ENCODE peak calls at places on chromosomes 6 and 20, in ten cellular contexts. O is heart left ventricle, W is IMR-90, S is stomach, L is uterus, P is ovary, G is tibial nerve, X is HepG2, T is lower leg skin, B is A549. N is an unnamed sample.

GRCh38 chr6:135667694-135668455 is 170.3 kb upstream of the AHI1 start:
- DNase-seq in O (peak; percentile 31), W (peak; percentile 59), S (no peak), L (peak; percentile 48), P (peak; percentile 18), G (no peak), X (no peak), T (no peak), B (peak; percentile 1), N (no peak)

GRCh38 chr6:102204336-102204735 is 810.8 kb downstream of the GRIK2 start:
- DNase-seq in O (no peak), W (no peak), S (no peak), L (no peak), P (no peak), G (no peak), X (no peak), T (no peak), B (no peak), N (no peak)

GRCh38 chr6:156957931-156958547 is 180.9 kb downstream of the ARID1B start:
- DNase-seq in O (no peak), W (peak; percentile 35), S (no peak), L (no peak), P (no peak), G (no peak), X (no peak), T (no peak), B (no peak), N (no peak)

GRCh38 chr6:95587989-95588388 is 10.7 kb downstream of the MANEA start:
- DNase-seq in O (no peak), W (no peak), S (no peak), L (no peak), P (no peak), G (no peak), X (no peak), T (no peak), B (no peak), N (no peak)

GRCh38 chr6:106733386-106733785 is 104.0 kb downstream of the QRSL1 start:
- DNase-seq in O (no peak), W (no peak), S (no peak), L (no peak), P (no peak), G (no peak), X (no peak), T (no peak), B (no peak), N (no peak)

GRCh38 chr6:169752074-169752623 is 727 bp downstream of the ERMARD start:
- DNase-seq in O (no peak), W (no peak), S (no peak), L (no peak), P (no peak), G (no peak), X (peak; percentile 44), T (no peak), B (no peak), N (no peak)

GRCh38 chr6:139943391-139943790 is 568.9 kb upstream of the CITED2 start:
- DNase-seq in O (no peak), W (peak; percentile 89), S (no peak), L (no peak), P (no peak), G (no peak), X (peak; percentile 12), T (no peak), B (peak; percentile 7), N (no peak)

GRCh38 chr6:82178084-82178758 is 69.3 kb downstream of the IBTK start:
- DNase-seq in O (no peak), W (peak; percentile 55), S (no peak), L (no peak), P (no peak), G (no peak), X (peak; percentile 5), T (no peak), B (no peak), N (no peak)

DNA sequence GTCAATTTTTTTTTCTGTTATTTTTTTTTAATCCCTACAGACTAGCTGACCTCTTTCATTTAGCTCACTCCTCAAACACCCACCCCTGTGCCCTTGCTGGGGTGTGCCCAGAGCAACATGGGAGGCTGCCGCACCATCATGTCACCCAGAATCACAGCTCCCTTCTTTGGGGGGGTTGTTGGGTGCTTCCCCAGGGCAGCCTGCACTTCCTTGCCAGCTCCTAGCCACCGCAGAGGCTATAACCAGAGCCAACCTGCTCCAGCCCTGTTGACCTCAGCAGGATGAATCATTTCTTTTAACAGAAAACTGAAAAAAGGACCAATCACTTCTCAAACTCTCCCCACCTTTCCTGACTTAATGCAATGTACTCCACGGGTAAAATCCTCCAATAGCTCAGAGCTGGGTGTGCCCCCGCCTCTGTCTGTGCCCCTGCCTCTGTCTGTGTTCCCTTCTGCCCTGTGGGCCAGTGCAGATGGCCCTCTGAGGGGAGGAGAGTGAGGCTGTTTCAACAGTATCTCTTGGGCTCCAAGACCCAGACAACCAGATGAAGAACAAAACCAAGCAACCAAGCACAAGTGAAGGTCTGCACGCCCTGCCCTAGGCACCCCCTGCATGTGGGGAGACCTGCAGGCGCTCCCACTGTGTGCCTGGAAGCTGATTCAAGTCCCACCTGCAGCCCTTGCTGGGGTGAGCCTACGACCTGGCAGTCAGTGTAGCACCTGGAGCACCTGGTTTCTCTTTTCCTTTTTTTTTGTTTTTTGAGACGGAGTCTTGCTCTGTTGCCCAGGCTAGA is 67.7 kb downstream of the PYGB start:
- DNase-seq in O (no peak), W (peak; percentile 56), S (peak; percentile 17), L (no peak), P (peak; percentile 5), G (peak; percentile 11), X (no peak), T (peak; percentile 68), B (no peak), N (no peak)
- TF ChIP-seq POLR2A in O (no peak), W (no peak), S (no peak), L (no peak), P (no peak), G (no peak), X (no peak), T (no peak), B (no peak), N (no peak)

DNA sequence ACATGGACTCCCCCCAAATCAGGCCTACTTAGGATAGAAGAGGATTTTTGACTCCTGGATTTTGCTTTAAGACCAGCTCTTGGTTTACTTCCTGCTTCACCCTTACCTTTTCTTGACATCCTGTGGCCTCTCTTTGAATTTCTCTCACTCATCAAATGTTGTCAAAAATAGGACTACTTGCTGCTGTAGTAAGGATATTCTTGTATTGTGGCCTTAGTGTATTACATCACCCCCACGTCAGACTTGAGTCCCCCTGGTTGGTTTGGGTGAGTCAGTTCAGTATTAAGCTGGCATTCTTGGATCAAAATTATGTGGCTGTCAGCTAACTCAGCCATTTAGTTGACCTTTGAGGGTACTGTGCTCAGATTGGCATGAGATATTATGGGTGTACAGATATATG is 1.1 kb downstream of the TPX2 start:
- DNase-seq in O (no peak), W (peak; percentile 80), S (no peak), L (no peak), P (no peak), G (no peak), X (no peak), T (no peak), B (no peak), N (no peak)
- TF ChIP-seq POLR2A in O (no peak), W (no peak), S (no peak), L (no peak), P (no peak), G (no peak), X (no peak), T (no peak), B (no peak), N (no peak)

GRCh38 chr20:11492846-11493245 is 424.8 kb upstream of the BTBD3 start:
- DNase-seq in O (no peak), W (no peak), S (no peak), L (no peak), P (no peak), G (no peak), X (no peak), T (no peak), B (no peak), N (no peak)

GRCh38 chr20:11499235-11499634 is 418.5 kb upstream of the BTBD3 start:
- DNase-seq in O (no peak), W (no peak), S (no peak), L (no peak), P (no peak), G (no peak), X (no peak), T (no peak), B (no peak), N (no peak)

GRCh38 chr20:11496382-11496781 is 421.3 kb upstream of the BTBD3 start:
- DNase-seq in O (no peak), W (peak; percentile 15), S (no peak), L (no peak), P (no peak), G (no peak), X (no peak), T (no peak), B (no peak), N (no peak)

GRCh38 chr20:11502051-11502450 is 415.6 kb upstream of the BTBD3 start:
- DNase-seq in O (no peak), W (peak; percentile 13), S (no peak), L (no peak), P (no peak), G (no peak), X (no peak), T (no peak), B (no peak), N (no peak)

DNA sequence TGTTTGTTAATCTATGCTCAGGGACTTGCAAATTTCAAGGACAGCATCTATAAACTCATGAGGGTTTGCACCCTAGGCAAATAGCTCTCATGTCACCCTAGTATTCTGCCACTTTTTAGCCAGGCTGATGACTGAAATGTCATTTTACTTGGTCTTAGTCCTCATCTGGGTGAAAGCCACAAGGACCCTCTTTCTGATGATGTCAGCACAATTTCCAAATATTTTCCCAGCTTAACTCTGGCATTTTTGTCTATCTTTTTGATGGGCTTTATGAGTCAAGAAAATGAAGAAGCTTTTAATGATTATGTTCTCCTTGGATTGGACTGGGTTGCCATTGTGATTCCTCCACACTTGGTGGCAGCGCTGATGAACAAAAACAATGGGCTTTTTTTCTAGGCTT is 420.1 kb upstream of the BTBD3 start:
- DNase-seq in O (no peak), W (no peak), S (no peak), L (no peak), P (no peak), G (no peak), X (no peak), T (no peak), B (no peak), N (no peak)
- TF ChIP-seq POLR2A in O (no peak), W (no peak), S (no peak), L (no peak), P (no peak), G (no peak), X (no peak), T (no peak), B (no peak), N (no peak)

DNA sequence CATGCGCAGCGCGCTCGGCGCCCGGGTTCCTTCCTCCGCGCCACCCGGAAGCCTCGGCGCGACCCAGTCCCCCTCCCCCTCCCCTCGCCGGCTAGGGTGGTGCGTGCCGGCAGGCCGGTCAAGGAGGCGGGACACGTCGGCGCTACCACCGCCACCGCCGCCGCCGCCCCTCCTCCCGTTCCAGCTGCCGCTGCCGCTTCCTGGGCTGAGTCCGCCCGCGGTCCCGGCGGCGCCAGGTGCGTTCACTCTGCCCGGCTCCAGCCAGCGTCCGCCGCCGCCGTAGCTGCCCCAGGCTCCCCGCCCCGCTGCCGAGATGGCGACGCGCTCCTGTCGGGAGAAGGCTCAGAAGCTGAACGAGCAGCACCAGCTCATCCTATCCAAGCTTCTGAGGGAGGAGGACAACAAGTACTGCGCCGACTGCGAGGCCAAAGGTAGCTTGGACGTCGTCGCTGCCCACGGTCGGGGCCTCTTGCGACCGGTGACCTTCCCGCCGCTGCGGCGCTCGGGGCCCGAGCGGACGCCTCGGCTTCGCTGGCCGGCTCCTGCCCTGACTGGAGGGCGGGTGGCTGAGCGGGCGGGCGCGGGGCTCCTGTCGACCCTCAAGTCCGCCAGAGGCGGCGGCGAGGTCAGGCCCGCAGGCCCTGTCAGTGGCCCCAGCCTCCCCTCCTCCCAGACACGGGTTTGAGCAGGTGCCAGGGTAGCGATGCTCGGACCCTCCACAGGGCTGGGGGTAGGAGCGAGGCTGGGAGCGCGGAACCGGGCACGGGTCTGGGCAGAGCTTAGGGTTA is at the start of gene SMAP1:
- DNase-seq in O (peak; percentile 97), W (peak; percentile 84), S (peak; percentile 97), L (peak; percentile 91), P (peak; percentile 93), G (peak; percentile 83), X (peak; percentile 78), T (peak; percentile 98), B (peak; percentile 77), N (peak; percentile 91)
- TF ChIP-seq POLR2A in O (no peak), W (peak; percentile 63), S (no peak), L (peak; percentile 79), P (peak; percentile 67), G (peak; percentile 20), X (peak; percentile 71), T (no peak), B (peak; percentile 33), N (peak; percentile 95)

N was measured in gastrocnemius medialis.